ENCODE peak calls at places on chromosomes 5 and 9, in seven cellular contexts. A, O, C, U, J, G and T are unnamed samples.

GRCh38 chr9:87455407-87455806 is 42.3 kb upstream of the DAPK1 start:
- DNase-seq in O (no peak), A (no peak), G (no peak), J (no peak), C (no peak), U (no peak), T (no peak)

GRCh38 chr9:137313956-137314560 is 12.0 kb upstream of the NRARP start:
- DNase-seq in A (no peak), G (no peak), C (no peak), O (no peak), J (no peak), U (no peak), T (peak; percentile 46)

GRCh38 chr5:39092581-39093350 is 18.6 kb upstream of the RICTOR start:
- DNase-seq in U (no peak), G (no peak), O (no peak), C (peak; percentile 26), A (no peak), J (no peak), T (no peak)

GRCh38 chr9:99833735-99834134 is 12.1 kb downstream of the NR4A3 start:
- DNase-seq in U (no peak), G (no peak), O (no peak), J (no peak), A (no peak), C (no peak), T (no peak)

GRCh38 chr5:142769251-142769792 is 855 bp upstream of the ARHGAP26 start:
- DNase-seq in C (no peak), G (no peak), O (no peak), U (peak; percentile 31), J (no peak), A (no peak), T (no peak)

GRCh38 chr5:40277161-40277906 is 402.4 kb upstream of the PTGER4 start:
- DNase-seq in U (peak; percentile 25), C (no peak), O (no peak), A (no peak), G (peak; percentile 32), J (no peak), T (no peak)

GRCh38 chr9:130936285-130937117 is 2.5 kb downstream of the FIBCD1 start:
- DNase-seq in J (peak; percentile 34), A (no peak), O (peak; percentile 95), G (no peak), U (no peak), C (peak; percentile 57), T (peak; percentile 65)

GRCh38 chr5:38543074-38543473 is 13.4 kb downstream of the LIFR start:
- DNase-seq in O (no peak), J (no peak), G (no peak), A (no peak), U (no peak), C (no peak), T (no peak)

GRCh38 chr5:111697881-111698757 is 58.9 kb downstream of the NREP start:
- DNase-seq in A (no peak), U (no peak), J (no peak), G (no peak), C (peak; percentile 67), O (no peak), T (no peak)

GRCh38 chr5:142239394-142240159 is 85.2 kb downstream of the SPRY4 start:
- DNase-seq in J (no peak), U (no peak), A (no peak), G (no peak), C (no peak), O (no peak), T (no peak)

GRCh38 chr9:16316911-16317817 is 553.3 kb downstream of the BNC2 start:
- DNase-seq in G (no peak), O (no peak), C (no peak), J (no peak), A (no peak), U (no peak), T (peak; percentile 14)

GRCh38 chr5:137622850-137623249 is 113.0 kb downstream of the KLHL3 start:
- DNase-seq in C (no peak), A (no peak), J (no peak), U (no peak), O (peak; percentile 96), G (no peak), T (no peak)

GRCh38 chr9:109781541-109782197 is 1.7 kb downstream of the PALM2AKAP2 start:
- DNase-seq in C (peak; percentile 18), U (no peak), A (no peak), O (no peak), J (no peak), G (no peak), T (no peak)

GRCh38 chr5:150641006-150641570 is 628 bp downstream of the SYNPO start:
- DNase-seq in O (peak; percentile 86), A (no peak), G (no peak), U (no peak), J (no peak), C (peak; percentile 74), T (no peak)

GRCh38 chr9:133532937-133533668 is 1.4 kb upstream of the ADAMTSL2 start:
- DNase-seq in C (peak; percentile 52), U (peak; percentile 49), G (peak; percentile 53), J (no peak), O (peak; percentile 69), A (peak; percentile 61), T (no peak)

GRCh38 chr5:176629853-176630680 is at the start of the genes EIF4E1B and SNCB:
- DNase-seq in C (peak; percentile 52), G (peak; percentile 48), O (no peak), J (no peak), U (peak; percentile 52), A (peak; percentile 76), T (peak; percentile 81)

GRCh38 chr5:10424124-10424731 is 17.5 kb upstream of the ROPN1L start:
- DNase-seq in G (no peak), A (no peak), U (no peak), O (peak; percentile 38), J (no peak), C (peak; percentile 71), T (peak; percentile 47)

GRCh38 chr9:127417130-127418036 is 6.8 kb upstream of the ZNF79 start:
- DNase-seq in J (no peak), G (no peak), C (no peak), A (no peak), O (no peak), U (no peak), T (no peak)

GRCh38 chr9:113682297-113682771 is 193.8 kb upstream of the ZNF618 start:
- DNase-seq in C (peak; percentile 90), O (peak; percentile 90), A (no peak), J (no peak), U (peak; percentile 41), G (peak; percentile 23), T (peak; percentile 77)

GRCh38 chr5:76583163-76584047 is 39.8 kb downstream of the F2RL2 start:
- DNase-seq in A (no peak), U (no peak), C (peak; percentile 65), O (no peak), J (no peak), G (no peak), T (no peak)

GRCh38 chr5:75414241-75414640 is 77.2 kb downstream of the HMGCR start:
- DNase-seq in J (no peak), U (no peak), A (no peak), C (no peak), O (no peak), G (no peak), T (no peak)

GRCh38 chr5:10220253-10220652 is 29.4 kb downstream of the ATPSCKMT start:
- DNase-seq in C (no peak), U (no peak), J (no peak), G (no peak), O (no peak), A (no peak), T (no peak)

GRCh38 chr5:110757118-110757729 is 18.4 kb downstream of the SLC25A46 start:
- DNase-seq in O (peak; percentile 26), C (peak; percentile 81), J (no peak), G (peak; percentile 4), A (no peak), U (no peak), T (peak; percentile 27)

GRCh38 chr5:172118891-172119290 is 69.1 kb downstream of the STK10 start:
- DNase-seq in G (no peak), A (no peak), C (no peak), J (no peak), U (no peak), O (no peak), T (no peak)

GRCh38 chr5:131289738-131290137 is 25.9 kb downstream of the CDC42SE2 start:
- DNase-seq in O (no peak), C (no peak), U (no peak), A (no peak), J (no peak), G (no peak), T (no peak)

GRCh38 chr9:33752130-33752637 is 43.2 kb upstream of the PRSS3 start:
- DNase-seq in A (no peak), C (no peak), O (no peak), G (no peak), U (no peak), J (no peak), T (peak; percentile 3)

GRCh38 chr9:77833686-77834429 is 185.7 kb upstream of the GNA14 start:
- DNase-seq in U (no peak), A (no peak), C (no peak), J (no peak), O (no peak), G (no peak), T (no peak)

GRCh38 chr9:4346111-4346510 is 46.2 kb upstream of the GLIS3 start:
- DNase-seq in C (no peak), A (no peak), J (no peak), U (no peak), G (no peak), O (no peak), T (no peak)

GRCh38 chr5:159825551-159826051 is 90.7 kb upstream of the ADRA1B start:
- DNase-seq in O (no peak), G (no peak), J (no peak), A (no peak), C (no peak), U (no peak), T (no peak)

GRCh38 chr9:129291041-129291501 is 113.0 kb upstream of the IER5L start:
- DNase-seq in J (no peak), O (peak; percentile 14), A (no peak), U (no peak), G (no peak), C (no peak), T (no peak)

GRCh38 chr5:82313016-82313415 is 34.9 kb upstream of the RPS23 start:
- DNase-seq in U (no peak), O (no peak), A (no peak), G (no peak), J (no peak), C (peak; percentile 20), T (no peak)

GRCh38 chr9:35079041-35079425 is 709 bp downstream of the FANCG start:
- DNase-seq in J (no peak), C (no peak), G (no peak), O (no peak), A (no peak), U (no peak), T (no peak)

GRCh38 chr9:137919649-137920101 is 42.1 kb downstream of the CACNA1B start:
- DNase-seq in U (no peak), A (no peak), J (no peak), G (no peak), O (no peak), C (no peak), T (peak; percentile 64)

GRCh38 chr9:86279839-86280238 is 2.5 kb downstream of the ISCA1 start:
- DNase-seq in G (no peak), A (no peak), U (no peak), C (peak; percentile 31), J (no peak), O (no peak), T (no peak)